ENCODE peak calls at places on chromosomes 16 and 17, in seven cellular contexts. F, O, D, L, M, J and R are unnamed samples.

GRCh38 chr16:3645504-3646347 is 8.8 kb upstream of the DNASE1 start:
- DNase-seq in F (peak), O (no peak), D (no peak), L (no peak), M (peak), J (peak), R (no peak)

GRCh38 chr17:81294512-81295030 is 536 bp downstream of the SLC38A10 start:
- DNase-seq in F (peak), O (no peak), D (no peak), L (peak), M (peak), J (peak), R (no peak)

GRCh38 chr17:32142857-32143524 is 689 bp downstream of the RHOT1 start:
- DNase-seq in F (peak), O (peak), D (peak), L (peak), M (peak), J (peak), R (peak)

GRCh38 chr17:81309140-81309858 is 14.2 kb upstream of the SLC38A10 start:
- DNase-seq in F (peak), O (peak), D (peak), L (peak), M (peak), J (peak), R (peak)

GRCh38 chr17:47423406-47424295 is 99.9 kb downstream of the EFCAB13 start:
- DNase-seq in F (peak), O (no peak), D (peak), L (peak), M (peak), J (peak), R (no peak)

GRCh38 chr17:82333279-82334171 is at the start of gene SECTM1:
- DNase-seq in F (peak), O (no peak), D (no peak), L (peak), M (peak), J (peak), R (peak)

GRCh38 chr17:79970576-79971068 is 65.0 kb downstream of the TBC1D16 start:
- DNase-seq in F (peak), O (peak), D (no peak), L (peak), M (no peak), J (peak), R (no peak)

GRCh38 chr17:15303851-15304250 is 37.5 kb downstream of the TEKT3 start:
- DNase-seq in F (no peak), O (no peak), D (no peak), L (no peak), M (no peak), J (no peak), R (no peak)

GRCh38 chr16:55665511-55665910 is 9.7 kb downstream of the SLC6A2 start:
- DNase-seq in F (no peak), O (no peak), D (no peak), L (no peak), M (no peak), J (no peak), R (no peak)

GRCh38 chr17:64180089-64180488 is 50.1 kb upstream of the ERN1 start:
- DNase-seq in F (no peak), O (no peak), D (no peak), L (no peak), M (no peak), J (no peak), R (no peak)
- TF ChIP-seq CTCF in F (no peak), O (no peak), D (no peak), L (no peak), M (no peak), J (no peak), R (no peak)

DNA sequence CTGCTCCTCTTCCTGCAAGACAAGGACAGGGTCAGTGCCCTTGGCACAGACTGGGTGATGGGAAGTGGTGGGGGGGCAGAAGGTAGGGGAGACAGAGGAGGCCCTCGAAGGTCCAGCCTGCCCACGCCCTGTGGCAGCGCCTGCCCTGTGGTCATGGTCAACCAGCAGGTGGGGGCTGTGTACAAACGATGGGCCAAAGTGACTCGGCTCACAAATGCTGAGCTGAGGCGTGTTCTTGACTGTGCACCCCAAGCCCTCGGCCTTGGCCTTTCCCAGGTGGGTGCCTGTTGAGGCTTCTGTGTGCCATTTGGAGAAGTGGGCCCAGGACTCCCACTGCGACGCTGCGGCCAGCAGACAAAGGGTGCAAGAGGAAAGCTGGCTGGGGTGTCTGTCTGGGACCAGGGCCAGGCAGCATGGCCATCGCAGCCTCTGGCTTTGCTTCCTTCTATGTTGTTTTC is 22.6 kb downstream of the MXRA7 start:
- DNase-seq in F (no peak), O (no peak), D (no peak), L (no peak), M (peak), J (no peak), R (no peak)
- TF ChIP-seq POLR2AphosphoS5 in F (no peak), O (no peak), D (no peak), L (no peak), M (no peak), J (no peak), R (no peak)

GRCh38 chr17:30309591-30309990 is 17.8 kb upstream of the BLMH start:
- DNase-seq in F (no peak), O (no peak), D (no peak), L (no peak), M (no peak), J (no peak), R (no peak)
- H3K4me3 ChIP-seq in F (no peak), O (no peak), D (no peak), L (no peak), M (no peak), J (no peak), R (no peak)

DNA sequence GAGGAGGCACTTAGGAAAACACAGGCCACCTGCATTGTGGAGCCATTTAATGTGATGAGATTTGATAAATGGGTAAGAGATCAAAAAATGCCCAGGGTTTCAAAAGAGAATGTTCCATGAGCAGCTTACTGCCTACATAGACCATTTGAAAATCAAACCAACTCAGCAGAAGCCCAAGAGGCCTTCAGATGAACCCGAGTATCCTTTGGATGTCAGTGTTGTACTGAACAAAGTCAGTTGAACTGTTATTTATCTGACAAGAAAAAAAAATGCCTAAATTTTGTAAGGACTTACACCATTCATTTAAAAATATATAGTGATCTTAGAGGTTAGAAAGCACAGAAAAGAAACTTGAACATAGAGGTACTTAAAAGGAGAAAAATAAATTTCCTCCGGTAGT is 381.7 kb downstream of the ZFHX3 start:
- DNase-seq in F (no peak), O (no peak), D (no peak), L (no peak), M (no peak), J (no peak), R (no peak)
- TF ChIP-seq CTCF in F (no peak), O (no peak), D (no peak), L (no peak), M (no peak), J (no peak), R (no peak)

DNA sequence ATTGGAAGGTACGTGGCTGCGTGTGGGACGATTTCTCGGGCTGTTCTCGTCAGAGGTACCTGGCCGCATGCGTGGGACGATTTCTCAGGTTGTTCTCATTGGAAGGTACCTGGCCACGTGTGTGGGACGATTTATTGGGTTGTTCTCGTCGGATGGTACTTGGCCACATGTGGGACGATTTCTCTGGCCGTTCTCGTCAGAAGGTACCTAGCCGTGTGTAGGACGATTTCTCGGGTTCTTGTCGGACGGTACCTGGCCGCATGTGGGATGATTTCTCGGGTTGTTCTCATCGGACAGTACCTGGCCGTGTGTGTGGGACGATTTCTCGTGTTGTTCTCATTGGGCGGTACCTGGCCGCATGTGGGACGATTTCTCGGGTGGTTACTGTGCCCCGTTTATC is 50.1 kb upstream of the GNG13 start:
- DNase-seq in F (no peak), O (no peak), D (no peak), L (no peak), M (no peak), J (no peak), R (no peak)
- TF ChIP-seq POLR2AphosphoS5 in F (no peak), O (no peak), D (no peak), L (no peak), M (no peak), J (no peak), R (no peak)